ENCODE peak calls at places on chromosome 19, in eight cellular contexts. E, S, X, N, O, W, Z and C are unnamed samples.

GRCh38 chr19:10858204-10858828 is 10.1 kb downstream of the C19orf38 start:
- DNase-seq in E (no peak), N (no peak), S (no peak), O (no peak), Z (no peak), W (no peak), X (no peak), C (peak)

GRCh38 chr19:48512504-48513288 is 1.1 kb upstream of the LMTK3 start:
- DNase-seq in O (no peak), N (no peak), Z (no peak), E (no peak), W (no peak), X (no peak), S (no peak), C (no peak)

GRCh38 chr19:8831832-8832131 is 322 bp downstream of the ZNF558 start:
- DNase-seq in Z (no peak), E (no peak), X (no peak), W (no peak), N (no peak), S (no peak), O (no peak), C (no peak)

GRCh38 chr19:49528211-49528771 is 488 bp downstream of the RCN3 start:
- DNase-seq in W (no peak), O (peak), Z (no peak), E (no peak), X (no peak), N (no peak), S (no peak), C (no peak)

GRCh38 chr19:39645800-39646411 is 9.8 kb upstream of the LGALS16 start:
- DNase-seq in W (no peak), N (peak), O (peak), S (peak), X (no peak), Z (no peak), E (no peak), C (peak)

GRCh38 chr19:38202504-38202903 is 21.5 kb downstream of the DPF1 start:
- DNase-seq in Z (no peak), S (no peak), O (no peak), W (no peak), N (no peak), E (no peak), X (no peak), C (no peak)

GRCh38 chr19:55112781-55113569 is 4.5 kb downstream of the PPP1R12C start:
- DNase-seq in N (no peak), E (no peak), O (no peak), Z (no peak), W (peak), S (no peak), X (no peak), C (no peak)

GRCh38 chr19:38290631-38291147 is 13.4 kb upstream of the C19orf33 start:
- DNase-seq in O (peak), W (peak), X (peak), N (peak), Z (no peak), E (no peak), S (no peak), C (no peak)

GRCh38 chr19:41431426-41432386 is 4.5 kb upstream of the B3GNT8 start:
- DNase-seq in S (no peak), N (peak), X (no peak), W (no peak), E (no peak), Z (no peak), O (peak), C (no peak)

GRCh38 chr19:50311723-50312635 is 17.2 kb downstream of the KCNC3 start:
- DNase-seq in S (peak), X (no peak), O (no peak), E (no peak), Z (no peak), N (no peak), W (peak), C (no peak)

GRCh38 chr19:55447421-55448174 is 4.5 kb upstream of the SHISA7 start:
- DNase-seq in E (peak), W (no peak), N (peak), Z (no peak), O (peak), S (no peak), X (no peak), C (no peak)

GRCh38 chr19:41705393-41706174 is 2.8 kb upstream of the CEACAM5 start:
- DNase-seq in Z (no peak), S (no peak), E (no peak), X (no peak), O (no peak), N (peak), W (peak), C (peak)

GRCh38 chr19:6412111-6412999 is 12.3 kb downstream of the KHSRP start:
- DNase-seq in S (peak), E (no peak), W (peak), Z (peak), X (no peak), N (peak), O (no peak), C (peak)

GRCh38 chr19:37763488-37763887 is 15.9 kb downstream of the ZNF573 start:
- DNase-seq in E (no peak), Z (no peak), W (no peak), S (no peak), N (peak), O (peak), X (no peak), C (no peak)

GRCh38 chr19:6020972-6021805 is 43.2 kb upstream of the RANBP3 start:
- DNase-seq in X (no peak), E (no peak), N (peak), O (no peak), W (no peak), Z (no peak), S (no peak), C (no peak)

GRCh38 chr19:41225238-41226052 is 6.4 kb downstream of the AXL start:
- DNase-seq in E (no peak), W (peak), N (peak), S (no peak), X (peak), O (peak), Z (peak), C (no peak)

GRCh38 chr19:57559008-57559403 is 657 bp downstream of the ZNF550 start:
- DNase-seq in W (peak), X (no peak), S (no peak), O (no peak), E (no peak), N (peak), Z (peak), C (peak)

GRCh38 chr19:12580180-12580694 is 29.0 kb upstream of the ZNF564 start:
- DNase-seq in N (peak), Z (no peak), O (peak), X (no peak), W (no peak), S (no peak), E (no peak), C (no peak)

GRCh38 chr19:952680-953500 is 27.1 kb downstream of the ARID3A start:
- DNase-seq in N (peak), X (no peak), O (no peak), S (peak), E (no peak), W (no peak), Z (no peak), C (no peak)

GRCh38 chr19:52963229-52963760 is 614 bp upstream of the ZNF816 start:
- DNase-seq in N (no peak), S (no peak), Z (peak), X (no peak), E (peak), W (peak), O (no peak), C (peak)

GRCh38 chr19:6588508-6589345 is 2.2 kb downstream of the CD70 start:
- DNase-seq in E (no peak), X (no peak), Z (no peak), S (no peak), N (no peak), W (no peak), O (no peak), C (no peak)

GRCh38 chr19:9705836-9706235 is 30.9 kb upstream of the ZNF562 start:
- DNase-seq in E (no peak), X (no peak), N (no peak), S (no peak), O (no peak), W (no peak), Z (no peak), C (no peak)

GRCh38 chr19:6103217-6103644 is 7.1 kb downstream of the RFX2 start:
- DNase-seq in E (no peak), O (peak), N (peak), W (peak), X (peak), S (no peak), Z (no peak), C (no peak)

GRCh38 chr19:4849019-4849418 is 17.5 kb upstream of the TICAM1 start:
- DNase-seq in S (no peak), W (peak), E (no peak), Z (no peak), O (no peak), N (no peak), X (no peak), C (no peak)

GRCh38 chr19:38172001-38172400 is 52.0 kb downstream of the DPF1 start:
- DNase-seq in X (no peak), O (no peak), S (no peak), N (no peak), W (no peak), Z (no peak), E (peak), C (no peak)

GRCh38 chr19:54030895-54031586 is 32.7 kb downstream of the VSTM1 start:
- DNase-seq in W (no peak), Z (no peak), X (no peak), E (no peak), O (peak), S (no peak), N (no peak), C (peak)

GRCh38 chr19:48896191-48896720 is 2.3 kb downstream of the TULP2 start:
- DNase-seq in S (no peak), E (no peak), W (peak), X (no peak), N (no peak), O (no peak), Z (no peak), C (no peak)

GRCh38 chr19:44164673-44165512 is at the start of gene ZNF226:
- DNase-seq in O (peak), N (peak), E (peak), X (peak), Z (peak), S (peak), W (peak), C (peak)

DNA sequence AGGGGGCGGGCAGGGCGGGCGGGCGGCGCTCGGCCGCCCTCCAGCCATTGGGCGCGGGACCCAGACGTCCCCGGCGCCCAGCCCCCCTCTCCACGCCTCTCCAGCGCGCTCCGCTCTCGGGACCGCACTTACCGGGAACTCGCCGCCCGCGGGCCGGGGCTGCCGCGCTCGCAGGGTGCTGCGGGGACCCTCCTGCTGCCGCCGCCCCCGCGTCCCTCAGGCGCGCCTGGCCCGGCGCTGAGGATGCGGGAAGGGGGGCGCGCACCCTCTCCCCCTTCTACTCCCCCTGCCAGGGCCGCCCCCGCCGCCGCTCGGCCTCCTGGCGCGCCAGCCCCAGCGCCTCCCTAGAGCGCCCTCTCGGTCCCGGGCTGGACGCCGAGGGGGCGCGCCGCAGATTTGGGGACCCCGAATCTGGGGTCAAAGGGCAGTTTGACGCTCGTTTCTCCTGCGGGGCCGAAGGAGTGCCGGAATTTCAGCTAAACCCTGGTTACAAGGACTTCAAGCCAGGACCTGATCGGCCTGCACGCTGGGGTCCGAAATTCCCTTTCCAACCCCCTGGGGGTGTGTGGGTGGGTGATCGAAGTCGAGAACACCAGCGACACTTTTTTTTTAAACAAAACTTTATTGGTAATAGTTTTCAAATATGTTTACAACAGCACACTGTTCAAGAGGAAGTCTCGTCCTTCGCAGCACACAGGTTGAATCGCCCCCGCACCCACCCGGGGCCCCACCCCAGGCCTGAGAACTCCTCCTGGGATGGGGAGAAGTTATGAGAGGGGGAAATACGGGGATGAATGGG is 734 bp upstream of the SAMD1 start:
- DNase-seq in X (no peak), E (peak), O (peak), Z (peak), S (peak), W (peak), N (peak), C (peak)
- TF ChIP-seq CTCF in X (peak), E (peak), O (peak), Z (peak), S (peak), W (no peak), N (no peak), C (no peak)

GRCh38 chr19:3220576-3220975 is 3.9 kb upstream of the CELF5 start:
- DNase-seq in S (no peak), N (no peak), Z (no peak), W (no peak), X (no peak), O (no peak), E (no peak), C (no peak)

GRCh38 chr19:3225677-3226093 is 1.2 kb downstream of the CELF5 start:
- DNase-seq in N (no peak), E (no peak), Z (no peak), W (no peak), O (no peak), S (no peak), X (no peak), C (no peak)

GRCh38 chr19:3227054-3227626 is 2.7 kb downstream of the CELF5 start:
- DNase-seq in W (no peak), X (no peak), O (no peak), S (no peak), Z (no peak), E (no peak), N (no peak), C (no peak)

GRCh38 chr19:3222709-3223108 is 1.8 kb upstream of the CELF5 start:
- DNase-seq in X (no peak), N (no peak), W (no peak), Z (no peak), S (no peak), E (no peak), O (no peak), C (no peak)

GRCh38 chr19:3224346-3225325 is at the start of gene CELF5:
- DNase-seq in O (no peak), N (peak), W (peak), E (peak), X (no peak), S (peak), Z (peak), C (peak)
- TF ChIP-seq CTCF in O (peak), N (no peak), W (peak), E (peak), X (peak), S (peak), Z (peak), C (peak)

DNA sequence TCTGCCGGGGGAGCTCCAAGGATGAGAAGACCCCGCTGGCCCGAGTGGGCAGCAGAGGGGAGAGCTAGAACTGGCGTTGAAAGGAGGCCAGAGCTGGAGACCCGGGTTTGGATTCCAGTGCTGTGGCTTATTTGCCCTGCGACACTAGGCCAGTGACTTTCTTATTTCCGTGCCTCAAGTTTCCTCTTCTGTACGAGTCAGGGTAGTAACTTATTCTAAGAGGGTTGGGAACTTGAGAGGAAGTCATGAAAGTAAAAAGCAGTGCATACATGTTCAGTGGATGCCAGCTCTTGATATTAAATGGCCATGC is 670 bp downstream of the FAM32A start:
- DNase-seq in Z (peak), O (no peak), X (no peak), N (no peak), S (no peak), E (no peak), W (no peak), C (no peak)
- TF ChIP-seq CTCF in Z (no peak), O (peak), X (peak), N (no peak), S (peak), E (peak), W (no peak), C (no peak)

GRCh38 chr19:46691948-46692347 is 25.0 kb downstream of the PRKD2 start:
- DNase-seq in X (no peak), E (no peak), O (no peak), S (no peak), Z (no peak), N (no peak), W (no peak), C (no peak)
- TF ChIP-seq CTCF in X (no peak), E (no peak), O (no peak), S (no peak), Z (no peak), N (no peak), W (no peak), C (no peak)

DNA sequence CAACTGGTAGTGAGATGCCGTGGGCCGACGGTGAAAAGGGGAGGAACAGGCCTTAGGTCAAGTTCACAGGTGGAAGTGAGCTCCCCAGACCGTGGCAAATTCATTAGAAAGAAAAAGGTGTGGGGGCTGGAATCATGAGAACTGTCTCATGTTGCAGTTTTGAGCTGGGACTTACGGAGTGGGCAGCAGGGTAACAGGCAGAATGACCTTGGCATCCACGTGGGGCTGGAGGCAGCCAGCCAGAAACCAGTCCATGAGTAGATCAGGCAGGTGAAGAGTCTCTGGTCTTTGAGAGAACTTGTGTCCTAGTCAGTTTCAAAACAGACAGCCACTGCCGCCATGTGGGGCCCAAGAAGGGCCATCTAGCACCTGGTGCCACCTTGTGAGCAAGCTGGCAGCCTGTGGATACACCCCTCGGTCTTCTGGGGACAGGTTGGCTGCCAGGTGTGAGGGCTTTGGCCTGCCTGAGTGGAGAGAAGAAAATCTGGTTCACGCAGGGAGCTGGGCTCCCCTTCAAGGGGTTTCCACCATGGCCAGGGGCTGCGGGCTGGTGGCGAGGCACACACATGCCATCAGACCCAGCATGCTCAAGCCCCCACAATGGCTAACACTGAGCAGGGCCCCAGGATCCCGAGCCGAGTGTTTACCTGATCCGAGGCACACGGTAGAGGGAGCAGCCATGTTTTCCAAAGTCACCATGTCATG is 23.9 kb downstream of the TSSK6 start:
- DNase-seq in X (no peak), W (no peak), O (no peak), E (no peak), Z (no peak), N (no peak), S (no peak), C (no peak)
- TF ChIP-seq CTCF in X (no peak), W (no peak), O (no peak), E (no peak), Z (no peak), N (no peak), S (no peak), C (no peak)